ENCODE peak calls at places on chromosomes 5 and 9, in four cellular contexts. B, U, D and V are unnamed samples.

GRCh38 chr5:72441861-72442540 is 65.2 kb downstream of the ZNF366 start:
- DNase-seq in U (no peak), D (no peak), B (peak; percentile 54), V (peak; percentile 97)

GRCh38 chr5:87394407-87394806 is 18.3 kb downstream of the CCNH start:
- DNase-seq in U (no peak), B (peak; percentile 17), D (no peak), V (peak; percentile 83)

GRCh38 chr9:7983361-7983974 is 183.9 kb upstream of the DMAC1 start:
- DNase-seq in D (no peak), B (no peak), U (no peak), V (no peak)

GRCh38 chr5:66080664-66081063 is 63.4 kb upstream of the SREK1 start:
- DNase-seq in B (no peak), U (no peak), D (no peak), V (no peak)

GRCh38 chr9:95876138-95876444 is 600 bp downstream of the ERCC6L2 start:
- DNase-seq in D (no peak), B (no peak), U (no peak), V (no peak)

GRCh38 chr9:124562328-124562727 is 55.1 kb upstream of the NR5A1 start:
- DNase-seq in U (no peak), D (peak; percentile 65), B (no peak), V (no peak)

GRCh38 chr5:6365977-6366590 is 12.3 kb downstream of the MED10 start:
- DNase-seq in B (no peak), U (no peak), D (no peak), V (no peak)

GRCh38 chr9:33329117-33329563 is 38.8 kb downstream of the NFX1 start:
- DNase-seq in U (no peak), D (no peak), B (peak; percentile 97), V (peak; percentile 94)

GRCh38 chr9:136803551-136804508 is 3.9 kb upstream of the RABL6 start:
- DNase-seq in B (no peak), U (no peak), D (no peak), V (no peak)

GRCh38 chr5:110824936-110825441 is 86.2 kb downstream of the SLC25A46 start:
- DNase-seq in D (no peak), U (no peak), B (no peak), V (no peak)
- TF ChIP-seq MAFK in D (no peak), U (no peak), B (no peak), V (no peak)

DNA sequence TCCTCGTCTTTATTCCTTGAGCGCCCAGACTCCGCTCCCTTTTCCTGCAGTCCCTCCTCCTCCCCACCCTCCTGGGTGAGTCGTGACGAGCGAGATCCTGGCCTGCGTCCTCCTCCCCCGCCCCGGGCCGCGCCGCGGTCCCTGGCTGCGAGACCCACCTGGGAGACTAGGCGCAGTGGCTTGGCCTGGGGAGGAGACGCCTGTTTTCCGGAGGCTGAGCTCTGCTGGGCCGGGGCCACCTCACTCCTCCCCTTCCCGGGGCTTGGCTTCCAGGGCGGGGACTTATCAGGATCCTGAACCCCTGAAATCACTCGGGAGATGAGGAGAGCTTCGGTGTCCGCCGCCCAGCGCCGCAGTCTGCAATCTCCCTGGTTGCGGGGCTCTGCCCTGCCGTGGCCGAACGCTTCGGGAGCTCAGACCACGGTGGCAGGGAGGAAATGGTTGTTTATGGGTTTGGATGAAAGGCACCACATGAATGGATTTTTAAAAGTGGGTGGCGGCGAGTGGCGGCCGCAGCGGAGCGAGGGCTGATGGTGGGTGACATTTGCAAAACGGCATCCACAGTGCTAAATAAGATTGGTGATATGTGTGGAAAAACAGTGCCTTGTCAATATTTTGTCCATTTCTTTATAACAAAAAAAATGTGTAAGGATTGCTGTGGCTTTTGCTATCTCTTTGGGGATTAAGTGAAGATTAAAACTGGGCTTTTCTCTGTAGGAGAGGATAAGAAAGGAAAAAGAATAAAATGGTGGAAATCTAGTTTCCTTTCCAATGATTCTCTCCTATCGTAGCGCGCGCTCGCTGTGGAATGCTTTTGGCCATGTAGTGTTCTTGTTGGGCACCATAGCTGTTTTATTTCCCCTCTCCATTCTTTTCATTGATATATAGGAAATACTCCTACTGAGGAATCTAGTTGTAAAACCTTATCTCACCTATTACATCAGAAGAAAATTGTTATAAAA is 1.2 kb downstream of the STXBP1 start:
- DNase-seq in B (peak; percentile 56), D (no peak), U (peak; percentile 69), V (peak; percentile 57)
- TF ChIP-seq SMC3 in B (no peak), D (no peak), U (no peak), V (no peak)

GRCh38 chr9:127817881-127818434 is 15.3 kb downstream of the FPGS start:
- DNase-seq in D (no peak), B (no peak), U (no peak), V (no peak)
- TF ChIP-seq MAFK in D (no peak), B (no peak), U (no peak), V (no peak)

GRCh38 chr5:144944936-144945335 is 774.3 kb downstream of the KCTD16 start:
- DNase-seq in D (no peak), B (no peak), U (no peak), V (no peak)
- TF ChIP-seq SMC3 in D (no peak), B (no peak), U (no peak), V (no peak)

GRCh38 chr9:130741831-130742449 is 48.4 kb downstream of the EXOSC2 start:
- DNase-seq in D (no peak), B (peak; percentile 41), U (peak; percentile 58), V (peak; percentile 88)
- TF ChIP-seq MAFK in D (no peak), B (no peak), U (no peak), V (no peak)

DNA sequence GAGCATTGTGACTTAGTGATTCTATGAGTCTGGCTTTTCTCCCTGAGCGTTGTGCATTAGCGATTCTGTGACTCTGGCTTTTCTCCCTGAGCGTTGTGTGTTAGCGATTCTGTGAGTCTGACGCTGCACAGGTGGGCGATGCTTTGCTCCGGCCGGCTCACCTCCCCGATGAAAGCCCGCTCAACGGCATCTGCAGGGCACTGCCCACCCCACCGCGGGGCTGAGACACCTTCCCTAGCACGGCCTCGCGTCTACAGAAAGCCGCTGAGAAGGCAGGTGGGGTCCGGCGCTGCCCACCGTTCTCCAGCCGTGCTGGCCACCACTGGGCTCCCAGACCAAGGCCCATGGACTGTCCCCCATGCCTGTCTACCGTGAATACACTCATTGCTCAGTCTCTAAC is 12.8 kb upstream of the SLC9A3 start:
- DNase-seq in D (no peak), B (no peak), U (no peak), V (no peak)
- TF ChIP-seq SMC3 in D (no peak), B (no peak), U (no peak), V (no peak)